ENCODE peak calls at places on chromosome 2, in four cellular contexts. O is stimulated activated CD4-positive, alpha-beta T cell treated with anti-CD3 and anti-CD28 coated beads, Interleukin-1b, Interleukin-23, amount 100 ng/mL, for 48 hours; H is CD8-positive, alpha-beta memory T cell; R is SK-MEL-5. Y is an unnamed sample.

GRCh38 chr2:238242731-238243495 is 3.1 kb upstream of the HES6 start:
- DNase-seq in O (no peak), H (no peak), R (peak; percentile 35), Y (no peak)

GRCh38 chr2:228378696-228379425 is 197.4 kb upstream of the SPHKAP start:
- DNase-seq in O (no peak), H (no peak), R (no peak), Y (no peak)

GRCh38 chr2:44745460-44745859 is 196.0 kb upstream of the SIX3 start:
- DNase-seq in O (no peak), H (no peak), R (no peak), Y (no peak)

GRCh38 chr2:198173242-198173641 is 368.8 kb downstream of the PLCL1 start:
- DNase-seq in O (no peak), H (no peak), R (no peak), Y (no peak)

GRCh38 chr2:127166221-127166860 is 53.8 kb downstream of the CYP27C1 start:
- DNase-seq in O (no peak), H (no peak), R (no peak), Y (no peak)

GRCh38 chr2:111663471-111663951 is 220.5 kb downstream of the ANAPC1 start:
- DNase-seq in O (no peak), H (no peak), R (no peak), Y (peak; percentile 9)

GRCh38 chr2:210199186-210199765 is 26.0 kb downstream of the ACADL start:
- DNase-seq in O (no peak), H (no peak), R (peak; percentile 50), Y (peak; percentile 59)

GRCh38 chr2:183244300-183244849 is 120.1 kb downstream of the NUP35 start:
- DNase-seq in O (no peak), H (no peak), R (peak; percentile 26), Y (no peak)

GRCh38 chr2:26816893-26817292 is 31.0 kb downstream of the CENPA start:
- DNase-seq in O (no peak), H (no peak), R (no peak), Y (no peak)

GRCh38 chr2:26178746-26179436 is 6.0 kb downstream of the GAREM2 start:
- DNase-seq in O (no peak), H (no peak), R (peak; percentile 41), Y (no peak)

GRCh38 chr2:160612266-160612864 is 118.8 kb upstream of the RBMS1 start:
- DNase-seq in O (no peak), H (no peak), R (no peak), Y (peak; percentile 61)

GRCh38 chr2:77086478-77086877 is 435.7 kb downstream of the LRRTM4 start:
- DNase-seq in O (no peak), H (no peak), R (no peak), Y (no peak)

Y was measured in A673.